ENCODE peak calls at places on chromosomes 4 and X, in five cellular contexts. R is NCI-H524, Y is WTC11, A is NCI-H2081, M is T follicular helper cell. V is an unnamed sample.

GRCh38 chr4:148074462-148074861 is 342.6 kb downstream of the ARHGAP10 start:
- DNase-seq in R (no peak), Y (no peak), A (no peak), M (no peak), V (no peak)

GRCh38 chr4:7897811-7898210 is 41.9 kb downstream of the AFAP1 start:
- DNase-seq in R (no peak), Y (no peak), A (no peak), M (no peak), V (peak; percentile 39)

GRCh38 chrX:153974003-153974725 is 1.6 kb downstream of the TMEM187 start:
- DNase-seq in R (no peak), Y (no peak), A (no peak), M (no peak), V (no peak)

GRCh38 chr4:143713556-143714289 is 13.2 kb upstream of the FREM3 start:
- DNase-seq in R (no peak), Y (no peak), A (no peak), M (no peak), V (no peak)

GRCh38 chr4:22385615-22386014 is 130.3 kb downstream of the ADGRA3 start:
- DNase-seq in R (no peak), Y (no peak), A (no peak), M (no peak), V (peak; percentile 70)

GRCh38 chr4:108466936-108467902 is 153.2 kb upstream of the RPL34 start:
- DNase-seq in R (peak; percentile 64), Y (no peak), A (no peak), M (no peak), V (peak; percentile 84)

GRCh38 chrX:147342197-147342596 is 527.7 kb upstream of the CXorf51A start:
- DNase-seq in R (no peak), Y (no peak), A (no peak), M (no peak), V (no peak)

GRCh38 chr4:190014771-190015537 is 12.1 kb downstream of the FRG2 start:
- DNase-seq in R (no peak), Y (peak; percentile 43), A (no peak), M (no peak), V (no peak)

GRCh38 chr4:2290974-2291704 is 29.2 kb upstream of the MXD4 start:
- DNase-seq in R (no peak), Y (no peak), A (no peak), M (peak; percentile 66), V (no peak)

GRCh38 chr4:81758865-81759264 is 287.2 kb upstream of the RASGEF1B start:
- DNase-seq in R (no peak), Y (no peak), A (no peak), M (no peak), V (no peak)

GRCh38 chr4:86453044-86453501 is 93.2 kb upstream of the MAPK10 start:
- DNase-seq in R (peak; percentile 48), Y (no peak), A (peak; percentile 61), M (no peak), V (peak; percentile 73)

GRCh38 chrX:32532282-32532681 is 679.1 kb downstream of the DMD start:
- DNase-seq in R (no peak), Y (no peak), A (no peak), M (no peak), V (no peak)

GRCh38 chr4:89298788-89299152 is 8.8 kb downstream of the GPRIN3 start:
- DNase-seq in R (peak; percentile 38), Y (no peak), A (peak; percentile 43), M (no peak), V (peak; percentile 3)

GRCh38 chr4:83378426-83378825 is 43.8 kb upstream of the HPSE start:
- DNase-seq in R (no peak), Y (no peak), A (peak; percentile 4), M (no peak), V (no peak)

GRCh38 chrX:17629519-17629918 is 107.8 kb upstream of the SCML1 start:
- DNase-seq in R (no peak), Y (no peak), A (no peak), M (no peak), V (no peak)

GRCh38 chr4:133129237-133129636 is 19.9 kb upstream of the PCDH10 start:
- DNase-seq in R (no peak), Y (no peak), A (no peak), M (no peak), V (no peak)

GRCh38 chr4:140309124-140309870 is 64.1 kb upstream of the SCOC start:
- DNase-seq in R (no peak), Y (peak; percentile 18), A (no peak), M (no peak), V (peak; percentile 61)

GRCh38 chr4:146342600-146343192 is 128.4 kb downstream of the REELD1 start:
- DNase-seq in R (peak; percentile 22), Y (peak; percentile 8), A (peak; percentile 18), M (no peak), V (peak; percentile 71)

GRCh38 chrX:109925656-109926055 is 77.3 kb upstream of the TMEM164 start:
- DNase-seq in R (no peak), Y (no peak), A (no peak), M (no peak), V (no peak)

GRCh38 chr4:95415346-95415771 is 133.4 kb downstream of the UNC5C start:
- DNase-seq in R (no peak), Y (no peak), A (no peak), M (no peak), V (peak; percentile 12)

GRCh38 chr4:153538408-153539057 is 72.4 kb downstream of the TMEM131L start:
- DNase-seq in R (peak; percentile 3), Y (no peak), A (no peak), M (no peak), V (peak; percentile 49)

GRCh38 chr4:7752649-7753048 is 187.0 kb downstream of the AFAP1 start:
- DNase-seq in R (no peak), Y (no peak), A (no peak), M (no peak), V (peak; percentile 27)

GRCh38 chrX:71935542-71935941 is 24.9 kb downstream of the NHSL2 start:
- DNase-seq in R (peak; percentile 59), Y (peak; percentile 41), A (no peak), M (no peak), V (no peak)

GRCh38 chr4:22478426-22478825 is 37.4 kb downstream of the ADGRA3 start:
- DNase-seq in R (no peak), Y (no peak), A (no peak), M (no peak), V (no peak)

V was measured in fibroblast of the aortic adventitia.